ENCODE peak calls at places on chromosomes 3 and 15, in seven cellular contexts. P is heart left ventricle, O is thoracic aorta, M is HepG2, Q is brain microvascular endothelial cell, J is GM12865, S is dorsolateral prefrontal cortex. U is an unnamed sample.

GRCh38 chr15:78415284-78415683 is 22.7 kb upstream of the IREB2 start:
- DNase-seq in O (no peak), P (no peak), S (no peak), M (no peak), Q (peak; percentile 13), J (no peak), U (peak; percentile 23)

GRCh38 chr3:158532099-158532734 is 38.8 kb upstream of the MLF1 start:
- DNase-seq in O (no peak), J (peak; percentile 53), P (no peak), Q (peak; percentile 40), M (peak; percentile 44), S (no peak), U (peak; percentile 74)

GRCh38 chr3:105967117-105967516 is 98.3 kb upstream of the CBLB start:
- DNase-seq in J (no peak), M (no peak), P (no peak), Q (peak; percentile 57), S (no peak), O (no peak), U (peak; percentile 16)

GRCh38 chr15:75342221-75342620 is 4.6 kb upstream of the NEIL1 start:
- DNase-seq in S (no peak), O (no peak), P (no peak), M (no peak), J (no peak), Q (no peak), U (no peak)

GRCh38 chr3:73614385-73614784 is 10.4 kb downstream of the PDZRN3 start:
- DNase-seq in P (no peak), S (no peak), J (no peak), O (no peak), M (no peak), Q (peak; percentile 69), U (peak; percentile 92)

GRCh38 chr3:22861426-22861825 is 341.7 kb upstream of the UBE2E2 start:
- DNase-seq in S (no peak), Q (no peak), J (no peak), O (no peak), M (no peak), P (no peak), U (no peak)

GRCh38 chr3:115644391-115644790 is 21.1 kb downstream of the GAP43 start:
- DNase-seq in M (no peak), O (no peak), S (no peak), J (no peak), P (no peak), Q (no peak), U (no peak)

GRCh38 chr15:90558182-90558581 is 28.5 kb downstream of the CRTC3 start:
- DNase-seq in J (no peak), P (no peak), M (peak; percentile 84), S (no peak), Q (no peak), O (no peak), U (peak; percentile 59)

GRCh38 chr3:197997936-197998335 is 37.9 kb downstream of the LMLN start:
- DNase-seq in J (no peak), P (no peak), O (no peak), S (no peak), Q (no peak), M (no peak), U (no peak)

GRCh38 chr15:87728998-87729397 is 527.5 kb downstream of the NTRK3 start:
- DNase-seq in P (no peak), S (no peak), Q (no peak), J (no peak), M (no peak), O (no peak), U (no peak)

GRCh38 chr15:38208779-38209178 is 43.9 kb upstream of the SPRED1 start:
- DNase-seq in P (no peak), S (no peak), O (no peak), Q (no peak), M (no peak), J (no peak), U (no peak)

GRCh38 chr3:71581981-71582611 is 1.4 kb downstream of the FOXP1 start:
- DNase-seq in O (peak; percentile 38), Q (no peak), M (peak; percentile 58), P (peak; percentile 85), J (no peak), S (peak; percentile 17), U (no peak)

GRCh38 chr3:13016083-13016725 is 57.0 kb downstream of the IQSEC1 start:
- DNase-seq in Q (no peak), M (no peak), O (no peak), P (peak; percentile 82), J (peak; percentile 91), S (no peak), U (no peak)

GRCh38 chr15:41607033-41607432 is 48.0 kb downstream of the TYRO3 start:
- DNase-seq in M (no peak), J (no peak), Q (peak; percentile 53), O (no peak), P (no peak), S (peak; percentile 34), U (peak; percentile 96)

GRCh38 chr3:65758871-65759598 is 279.7 kb downstream of the MAGI1 start:
- DNase-seq in S (no peak), P (no peak), Q (no peak), J (no peak), O (no peak), M (no peak), U (no peak)

GRCh38 chr15:67937153-67937761 is 97.4 kb upstream of the RNU6-1 start:
- DNase-seq in M (no peak), O (no peak), S (no peak), P (no peak), Q (no peak), J (peak; percentile 45), U (no peak)

GRCh38 chr15:48996276-48996675 is 32.6 kb upstream of the SHC4 start:
- DNase-seq in J (no peak), S (no peak), P (no peak), M (no peak), Q (peak; percentile 39), O (no peak), U (no peak)

GRCh38 chr15:68935400-68935937 is 5.1 kb downstream of the SPESP1 start:
- DNase-seq in Q (no peak), J (no peak), P (no peak), M (no peak), O (no peak), S (no peak), U (no peak)

GRCh38 chr3:50885491-50885890 is 210.8 kb downstream of the DOCK3 start:
- DNase-seq in M (peak; percentile 6), J (no peak), Q (no peak), S (no peak), P (no peak), O (no peak), U (no peak)

GRCh38 chr3:177778633-177779032 is 581.4 kb upstream of the TBL1XR1 start:
- DNase-seq in P (no peak), O (no peak), J (peak; percentile 16), Q (no peak), S (no peak), M (no peak), U (no peak)

GRCh38 chr3:182261084-182261483 is 532.2 kb upstream of the ATP11B start:
- DNase-seq in M (no peak), P (no peak), S (no peak), J (no peak), O (no peak), Q (no peak), U (no peak)

GRCh38 chr15:59688888-59689625 is at the start of gene BNIP2:
- DNase-seq in S (peak; percentile 94), O (peak; percentile 95), M (peak; percentile 93), P (peak; percentile 100), Q (peak; percentile 99), J (peak; percentile 99), U (peak; percentile 98)

GRCh38 chr3:29156071-29156715 is 124.7 kb upstream of the RBMS3 start:
- DNase-seq in O (no peak), M (no peak), J (no peak), S (no peak), Q (no peak), P (no peak), U (no peak)

DNA sequence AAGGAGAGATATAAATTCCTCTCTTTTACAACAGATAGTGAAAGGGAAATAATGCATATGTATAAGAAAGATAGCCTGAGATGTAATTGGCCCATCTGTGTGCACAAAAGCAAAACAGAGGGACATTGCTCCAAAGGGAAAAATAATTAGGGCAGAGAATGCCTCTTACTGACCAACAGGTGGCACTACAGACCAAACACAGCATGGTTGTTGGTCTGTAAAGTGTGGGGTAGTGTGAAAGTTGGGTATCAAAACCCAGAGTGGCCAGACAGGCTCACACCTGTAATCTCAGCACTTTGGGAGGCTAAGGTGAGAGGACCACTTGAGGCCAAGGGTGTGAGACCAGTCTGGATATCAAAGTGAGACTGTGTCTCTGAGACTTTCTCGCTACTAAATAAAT is 4.5 kb upstream of the TLNRD1 start:
- DNase-seq in J (peak; percentile 58), P (no peak), M (no peak), S (no peak), Q (no peak), O (no peak), U (peak; percentile 53)
- TF ChIP-seq CTCF in J (peak; percentile 51), P (peak; percentile 27), M (peak; percentile 54), S (peak; percentile 67), Q (peak; percentile 62), O (peak; percentile 17), U (peak; percentile 67)

DNA sequence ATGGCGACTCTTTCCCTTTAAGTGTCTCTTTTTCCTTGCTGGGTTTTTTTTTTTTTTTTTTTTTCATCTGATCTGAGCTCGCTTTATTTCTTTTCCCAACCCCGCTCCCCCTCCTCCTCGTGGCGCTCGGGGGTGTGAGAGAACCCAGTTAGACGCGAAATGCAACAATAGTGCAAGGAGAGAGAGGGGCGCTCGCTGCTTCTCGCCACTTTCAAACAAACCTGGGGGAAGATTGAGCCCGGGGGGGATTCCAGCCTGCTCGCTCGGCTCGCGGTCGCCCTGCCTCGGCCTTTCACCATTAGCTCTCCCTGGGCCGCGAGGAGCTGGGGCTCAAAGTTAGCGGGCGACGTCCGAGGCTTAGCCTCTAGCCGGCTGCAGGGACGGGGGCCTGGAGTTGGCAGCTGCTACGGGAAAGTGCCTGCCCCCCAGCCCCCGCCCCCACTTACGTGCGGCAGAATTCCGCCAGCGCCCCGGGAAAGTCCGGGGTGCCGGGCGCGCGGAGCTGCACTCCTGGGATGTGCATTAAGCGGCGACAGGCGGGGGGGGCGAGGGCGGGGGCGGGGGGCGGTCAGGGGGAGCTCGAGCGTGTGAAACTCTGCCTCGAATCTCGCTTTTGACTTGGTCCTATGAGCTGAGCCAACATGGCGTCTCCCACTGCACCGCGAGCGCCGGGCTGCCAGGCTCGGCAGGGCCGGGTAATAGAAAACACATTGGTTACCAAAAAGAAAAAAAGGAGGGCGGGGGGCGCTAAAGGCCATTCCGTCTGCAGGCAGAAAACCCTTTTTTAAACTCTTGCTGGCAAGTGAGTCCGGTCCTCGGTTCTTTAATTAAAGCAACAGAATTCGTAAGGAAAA is 10.3 kb downstream of the NR2F2 start:
- DNase-seq in P (peak; percentile 68), M (no peak), O (no peak), S (no peak), Q (peak; percentile 45), J (peak; percentile 18), U (peak; percentile 73)
- H3K4me3 ChIP-seq in P (peak overlapping the region; percentile 67), M (no peak overlapping the region), O (peak overlapping the region; percentile 74), S (peak overlapping the region; percentile 28), Q (peak overlapping the region; percentile 79), J (peak overlapping the region; percentile 33), U (peak overlapping the region; percentile 95)

GRCh38 chr3:9715764-9716437 is 12.3 kb downstream of the CPNE9 start:
- DNase-seq in M (peak; percentile 75), O (peak; percentile 72), Q (peak; percentile 76), J (no peak), P (no peak), S (peak; percentile 48), U (peak; percentile 86)
- TF ChIP-seq CTCF in M (peak; percentile 91), O (peak; percentile 76), Q (peak; percentile 94), J (peak; percentile 27), P (peak; percentile 63), S (peak; percentile 63), U (peak; percentile 94)

DNA sequence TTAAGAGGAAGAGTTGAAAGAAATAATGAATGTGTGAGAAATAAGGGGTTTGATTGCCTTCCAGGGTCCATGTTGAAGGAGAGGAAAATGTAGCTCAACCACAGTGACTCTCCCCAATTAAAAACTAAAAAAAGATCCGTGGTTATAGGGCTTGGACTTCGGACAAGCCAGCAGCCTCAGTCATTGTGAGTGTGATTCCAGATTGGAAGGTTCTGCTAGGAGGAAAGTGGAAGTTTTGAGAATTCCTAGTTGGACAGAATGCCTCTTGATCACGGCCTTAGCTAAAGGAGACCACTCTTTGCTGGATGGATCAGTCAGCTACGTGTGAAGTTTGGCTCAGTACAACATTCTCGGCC is 27.3 kb downstream of the FLNB start:
- DNase-seq in O (no peak), P (no peak), Q (no peak), M (no peak), S (no peak), J (no peak), U (no peak)
- H3K4me3 ChIP-seq in O (peak overlapping the region; percentile 10), P (no peak overlapping the region), Q (no peak overlapping the region), M (no peak overlapping the region), S (no peak overlapping the region), J (peak overlapping the region; percentile 3), U (no peak overlapping the region)